ENCODE peak calls at places on chromosomes 13 and 19, in ten cellular contexts. U is epithelial cell of proximal tubule, V is fibroblast of lung, S is kidney epithelial cell, A is astrocyte of the spinal cord, D is cardiac fibroblast, I is uterus, Y is astrocyte of the cerebellum, J is Caco-2, R is AG04450. H is an unnamed sample.

GRCh38 chr19:16235811-16236710 is 38.4 kb downstream of the AP1M1 start:
- DNase-seq in J (no peak), R (no peak), I (no peak), A (no peak), U (no peak), D (no peak), V (no peak), Y (no peak), S (no peak), H (no peak)

GRCh38 chr19:1497578-1498235 is 6.7 kb downstream of the REEP6 start:
- DNase-seq in V (no peak), I (no peak), Y (no peak), S (no peak), R (no peak), J (no peak), A (no peak), U (no peak), D (no peak), H (no peak)

GRCh38 chr19:604355-604754 is 14.7 kb downstream of the HCN2 start:
- DNase-seq in U (no peak), D (peak; percentile 17), V (no peak), I (no peak), Y (no peak), S (no peak), J (peak; percentile 31), A (no peak), R (no peak), H (no peak)

GRCh38 chr13:85879014-85879413 is 79.8 kb upstream of the SLITRK6 start:
- DNase-seq in R (no peak), I (no peak), Y (no peak), V (no peak), J (no peak), U (no peak), D (no peak), A (no peak), S (no peak), H (no peak)

GRCh38 chr19:49528211-49528771 is 488 bp downstream of the RCN3 start:
- DNase-seq in R (no peak), J (no peak), V (peak; percentile 69), D (peak; percentile 77), A (no peak), Y (no peak), I (peak; percentile 62), S (no peak), U (no peak), H (peak; percentile 27)

GRCh38 chr19:49895566-49896297 is 955 bp downstream of the IL4I1 start:
- DNase-seq in D (no peak), V (no peak), J (no peak), S (no peak), R (no peak), I (no peak), U (no peak), Y (no peak), A (no peak), H (no peak)

GRCh38 chr13:22298530-22298929 is 627.7 kb downstream of the FGF9 start:
- DNase-seq in R (no peak), V (no peak), I (no peak), D (no peak), S (no peak), J (no peak), U (no peak), Y (no peak), A (no peak), H (no peak)

GRCh38 chr13:60627071-60627686 is 230.2 kb downstream of the TDRD3 start:
- DNase-seq in A (peak; percentile 43), S (no peak), R (no peak), U (no peak), Y (peak; percentile 6), I (no peak), V (peak; percentile 25), D (peak; percentile 52), J (peak; percentile 71), H (no peak)

GRCh38 chr19:36672368-36672767 is 5.7 kb upstream of the ZNF461 start:
- DNase-seq in U (no peak), D (no peak), A (no peak), J (no peak), S (no peak), V (no peak), R (no peak), Y (no peak), I (no peak), H (no peak)

DNA sequence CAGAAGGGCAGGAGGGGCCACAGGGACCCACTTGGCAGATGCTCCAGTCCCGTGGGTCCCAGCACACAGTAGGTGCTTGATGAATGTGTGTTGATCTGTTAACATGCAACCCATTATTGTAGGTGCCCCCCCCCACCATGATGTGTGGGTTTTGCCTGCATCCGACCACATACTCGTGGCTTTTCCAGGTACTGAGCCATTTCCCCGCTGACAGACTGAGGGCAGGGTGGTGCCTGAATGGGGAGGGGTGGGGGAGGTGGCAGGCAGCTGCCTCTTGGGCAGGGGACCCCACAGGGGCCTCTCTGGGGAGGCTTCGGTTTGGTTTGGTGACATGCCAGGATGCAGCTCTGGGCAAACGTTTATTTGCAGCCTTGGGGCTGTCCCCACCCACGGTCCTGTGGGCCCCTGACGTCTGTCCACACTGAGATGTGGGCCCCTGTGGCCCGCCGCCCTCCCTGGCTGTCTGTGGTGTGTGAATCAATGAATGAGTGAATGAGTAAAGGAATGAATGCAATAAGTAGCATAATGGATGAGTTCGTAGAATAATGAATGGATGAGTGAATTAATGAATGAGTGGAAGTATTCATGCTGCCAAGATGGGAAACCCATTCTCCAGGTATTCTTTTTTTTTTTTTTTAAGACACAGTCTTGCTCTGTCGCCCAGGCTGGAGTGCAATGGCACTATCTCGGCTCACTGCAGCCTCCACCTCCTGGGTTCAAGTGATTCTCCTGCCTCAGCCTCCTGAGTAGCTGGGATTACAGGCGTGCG is 9.0 kb upstream of the JUND start:
- DNase-seq in S (no peak), J (no peak), V (peak; percentile 41), A (no peak), U (no peak), Y (no peak), R (no peak), D (no peak), I (no peak), H (no peak)
- H3K4me3 ChIP-seq in S (no peak overlapping the region), J (no peak overlapping the region), V (no peak overlapping the region), A (no peak overlapping the region), U (no peak overlapping the region), Y (no peak overlapping the region), R (no peak overlapping the region), D (no peak overlapping the region), I (no peak overlapping the region), H (no peak overlapping the region)

GRCh38 chr13:104584481-104584880 is 1518.3 kb upstream of the SLC10A2 start:
- DNase-seq in S (no peak), Y (no peak), J (no peak), D (peak; percentile 54), A (peak; percentile 55), V (peak; percentile 75), R (no peak), I (no peak), U (no peak), H (no peak)

GRCh38 chr13:104577029-104577820 is 1511.0 kb upstream of the SLC10A2 start:
- DNase-seq in J (no peak), V (peak; percentile 72), R (no peak), U (no peak), I (no peak), S (no peak), D (peak; percentile 10), Y (no peak), A (no peak), H (no peak)

GRCh38 chr13:104586010-104586746 is 1520.0 kb upstream of the SLC10A2 start:
- DNase-seq in R (peak; percentile 65), V (peak; percentile 85), D (peak; percentile 76), I (no peak), U (peak; percentile 63), S (peak; percentile 37), Y (peak; percentile 55), J (no peak), A (peak; percentile 85), H (no peak)

GRCh38 chr13:104580931-104581330 is 1514.7 kb upstream of the SLC10A2 start:
- DNase-seq in V (peak; percentile 20), I (no peak), S (no peak), R (no peak), J (no peak), Y (no peak), A (no peak), U (no peak), D (no peak), H (no peak)
- TF ChIP-seq CTCF in V (no peak), I (no peak), S (no peak), R (no peak), J (no peak), Y (no peak), A (no peak), U (no peak), D (no peak), H (no peak)

DNA sequence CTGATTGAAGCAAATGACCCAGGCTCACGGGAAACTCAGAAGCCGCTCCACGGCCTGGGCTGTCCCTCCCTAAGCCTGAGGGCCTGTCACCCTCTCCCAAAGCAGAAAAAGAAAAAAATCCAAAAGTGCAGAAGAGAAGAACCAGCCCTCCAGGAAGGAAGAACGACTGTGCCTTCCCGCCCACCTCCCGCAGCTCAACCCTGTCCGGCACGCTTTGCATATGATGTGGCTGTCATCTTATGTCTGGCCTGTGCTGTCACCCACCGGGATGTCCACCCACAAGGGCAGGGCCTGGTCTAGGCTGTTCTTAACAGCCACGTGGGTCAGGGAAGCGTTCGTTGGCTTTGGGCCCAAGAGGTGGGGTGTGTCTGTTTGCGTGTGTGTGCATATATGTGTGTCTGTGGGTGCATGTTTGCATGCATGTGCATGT is 13.7 kb downstream of the ZBTB7A start:
- DNase-seq in I (no peak), V (no peak), J (no peak), Y (no peak), D (peak; percentile 43), A (no peak), S (no peak), U (no peak), R (no peak), H (no peak)
- H3K4me3 ChIP-seq in I (no peak overlapping the region), V (no peak overlapping the region), J (no peak overlapping the region), Y (no peak overlapping the region), D (no peak overlapping the region), A (no peak overlapping the region), S (no peak overlapping the region), U (no peak overlapping the region), R (no peak overlapping the region), H (no peak overlapping the region)

GRCh38 chr13:26658491-26658890 is 101.0 kb downstream of the WASF3 start:
- DNase-seq in I (no peak), D (no peak), R (no peak), J (no peak), U (no peak), A (no peak), V (no peak), Y (no peak), S (no peak), H (no peak)

GRCh38 chr13:26660185-26660584 is 100.4 kb downstream of the GPR12 start:
- DNase-seq in A (no peak), V (no peak), S (no peak), R (no peak), U (no peak), Y (no peak), J (no peak), D (no peak), I (no peak), H (no peak)

GRCh38 chr13:26653842-26654241 is 96.4 kb downstream of the WASF3 start:
- DNase-seq in S (no peak), I (no peak), A (no peak), U (no peak), D (no peak), R (no peak), J (no peak), V (no peak), Y (no peak), H (no peak)

GRCh38 chr13:26658972-26659371 is 101.5 kb downstream of the WASF3 start:
- DNase-seq in R (no peak), S (no peak), Y (no peak), D (no peak), J (no peak), V (no peak), U (no peak), A (no peak), I (no peak), H (no peak)

GRCh38 chr13:26656919-26657318 is 99.4 kb downstream of the WASF3 start:
- DNase-seq in A (peak; percentile 43), R (peak; percentile 68), Y (no peak), I (no peak), D (peak; percentile 61), J (peak; percentile 46), S (no peak), V (peak; percentile 58), U (no peak), H (peak; percentile 13)
- TF ChIP-seq CTCF in A (peak; percentile 30), R (peak; percentile 66), Y (peak; percentile 16), I (no peak), D (no peak), J (peak; percentile 47), S (peak; percentile 37), V (peak; percentile 31), U (peak; percentile 44), H (peak; percentile 22)